ENCODE peak calls at places on chromosomes 3 and 15, in six cellular contexts. Y is ovary, I is A549, N is neural progenitor cell, O is upper lobe of left lung, C is left lung. E is an unnamed sample. For H3K4me1, the result is how much of the 10 kb centered on the place peaks cover.

GRCh38 chr3:5428607-5429516 is 241.4 kb downstream of the EDEM1 start:
- DNase-seq in Y (no peak), I (no peak), N (no peak), O (no peak), C (no peak), E (no peak)

GRCh38 chr3:127538569-127538968 is 52.0 kb downstream of the TPRA1 start:
- DNase-seq in Y (no peak), I (no peak), N (no peak), O (no peak), C (no peak), E (no peak)

GRCh38 chr3:49013113-49013737 is 5.2 kb downstream of the DALRD3 start:
- DNase-seq in Y (no peak), I (no peak), N (no peak), O (no peak), C (no peak), E (no peak)

GRCh38 chr3:194067949-194068362 is 68.0 kb upstream of the HES1 start:
- DNase-seq in Y (no peak), I (no peak), N (no peak), O (no peak), C (no peak), E (no peak)

GRCh38 chr15:77192451-77192850 is 121.5 kb upstream of the TSPAN3 start:
- DNase-seq in Y (no peak), I (no peak), N (no peak), O (peak), C (no peak), E (no peak)

GRCh38 chr3:67489816-67490215 is 164.6 kb downstream of the SUCLG2 start:
- DNase-seq in Y (no peak), I (no peak), N (no peak), O (no peak), C (no peak), E (no peak)

GRCh38 chr15:69758810-69759410 is 306.3 kb downstream of the RPLP1 start:
- DNase-seq in Y (no peak), I (no peak), N (no peak), O (peak), C (peak), E (peak)

GRCh38 chr3:145015243-145015642 is 1043.6 kb downstream of the DIPK2A start:
- DNase-seq in Y (no peak), I (no peak), N (no peak), O (no peak), C (no peak), E (no peak)

GRCh38 chr3:61903074-61903473 is 341.7 kb downstream of the PTPRG start:
- DNase-seq in Y (no peak), I (no peak), N (no peak), O (no peak), C (no peak), E (no peak)

GRCh38 chr3:24683511-24684384 is 189.1 kb upstream of the THRB start:
- DNase-seq in Y (no peak), I (peak), N (peak), O (no peak), C (no peak), E (no peak)

GRCh38 chr15:90062023-90062728 is 40.1 kb downstream of the IDH2 start:
- DNase-seq in Y (peak), I (no peak), N (peak), O (peak), C (no peak), E (peak)

GRCh38 chr3:142586803-142587406 is 8.4 kb upstream of the ATR start:
- DNase-seq in Y (no peak), I (peak), N (peak), O (peak), C (no peak), E (no peak)

GRCh38 chr3:54706783-54707182 is 221.1 kb downstream of the LRTM1 start:
- DNase-seq in Y (no peak), I (no peak), N (no peak), O (no peak), C (no peak), E (no peak)

DNA sequence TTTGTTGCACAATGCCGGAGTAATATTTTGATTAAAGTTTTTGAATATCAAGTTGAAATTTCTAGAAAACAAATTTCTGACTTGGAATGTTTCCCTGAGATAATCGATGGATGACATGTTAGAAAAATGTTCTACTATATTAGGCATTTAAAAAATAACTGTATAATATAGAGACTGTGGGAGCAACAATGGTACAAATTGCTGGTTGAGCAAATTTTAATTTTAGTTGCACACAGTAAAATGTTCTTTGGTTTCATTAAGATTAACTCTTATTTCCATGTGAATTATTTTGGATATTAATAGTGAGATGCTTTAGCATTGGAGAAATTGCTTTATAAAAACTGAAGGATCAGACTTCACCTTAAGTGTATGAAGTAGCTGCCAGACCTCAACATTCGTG is 9.3 kb downstream of the USP3 start:
- DNase-seq in Y (no peak), I (no peak), N (no peak), O (no peak), C (no peak), E (no peak)
- H3K4me1 ChIP-seq in Y (under half), I (half or more), N (under half), O (half or more), C (half or more), E (under half)

GRCh38 chr3:195224980-195225580 is 45.9 kb downstream of the XXYLT1 start:
- DNase-seq in Y (peak), I (no peak), N (no peak), O (peak), C (peak), E (no peak)

GRCh38 chr3:195221876-195222617 is 48.9 kb downstream of the XXYLT1 start:
- DNase-seq in Y (no peak), I (no peak), N (no peak), O (peak), C (peak), E (no peak)

GRCh38 chr3:195226900-195227447 is 44.0 kb downstream of the XXYLT1 start:
- DNase-seq in Y (peak), I (no peak), N (peak), O (peak), C (peak), E (no peak)

GRCh38 chr3:195226445-195226844 is 44.5 kb downstream of the XXYLT1 start:
- DNase-seq in Y (no peak), I (no peak), N (no peak), O (peak), C (no peak), E (peak)

GRCh38 chr3:195224156-195224979 is 46.6 kb downstream of the XXYLT1 start:
- DNase-seq in Y (peak), I (no peak), N (no peak), O (peak), C (peak), E (peak)
- TF ChIP-seq CTCF in Y (no peak), I (no peak), N (no peak), O (no peak), C (no peak), E (no peak)

GRCh38 chr3:139302084-139302800 is 41.6 kb upstream of the MRPS22 start:
- DNase-seq in Y (no peak), I (peak), N (no peak), O (no peak), C (no peak), E (peak)
- H3K4me1 ChIP-seq in Y (under half), I (under half), N (under half), O (under half), C (under half), E (under half)

DNA sequence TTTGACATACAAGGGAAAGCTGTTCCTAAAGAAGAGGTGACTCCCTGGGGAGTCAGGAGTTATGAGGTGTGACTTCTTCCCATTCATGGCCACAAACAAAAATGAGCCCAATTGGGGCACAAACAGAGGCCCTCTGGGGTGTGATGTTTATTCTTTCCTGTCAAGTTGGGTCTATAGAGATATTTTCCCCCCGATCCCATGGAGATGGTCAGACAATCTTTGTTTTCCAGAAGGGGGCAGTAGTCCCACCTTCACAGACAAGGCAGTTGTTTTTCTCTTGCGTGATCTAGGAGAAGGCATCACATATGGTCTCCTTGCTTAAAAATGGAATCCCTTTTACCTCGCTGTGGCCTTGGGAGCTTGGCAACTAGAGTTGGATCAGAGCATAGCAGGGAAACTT is 110.3 kb downstream of the MFSD1 start:
- DNase-seq in Y (no peak), I (peak), N (no peak), O (no peak), C (no peak), E (no peak)
- TF ChIP-seq CTCF in Y (no peak), I (no peak), N (peak), O (no peak), C (no peak), E (no peak)

GRCh38 chr3:51798561-51798960 is 19.5 kb upstream of the IQCF6 start:
- DNase-seq in Y (no peak), I (no peak), N (peak), O (no peak), C (no peak), E (no peak)
- H3K4me1 ChIP-seq in Y (under half), I (under half), N (under half), O (under half), C (under half), E (under half)

E was measured in breast epithelium.